ENCODE peak calls at places on chromosomes 7 and 10, in seven cellular contexts. One of them, this sample, is unnamed.

GRCh38 chr7:36280840-36281812 is 108.5 kb upstream of the ANLN start:
- DNase-seq in HepG2: no peak
- DNase-seq in NB4: peak; percentile 96
- DNase-seq in transverse colon: peak; percentile 73
- DNase-seq in breast epithelium: peak; percentile 50
- DNase-seq in prostate gland: peak; percentile 45
- DNase-seq in gastrocnemius medialis: peak; percentile 82
- DNase-seq in this sample: peak; percentile 96

GRCh38 chr7:82053453-82054032 is 283.7 kb upstream of the HGF start:
- DNase-seq in HepG2: no peak
- DNase-seq in NB4: no peak
- DNase-seq in transverse colon: no peak
- DNase-seq in breast epithelium: no peak
- DNase-seq in prostate gland: no peak
- DNase-seq in gastrocnemius medialis: no peak
- DNase-seq in this sample: no peak

GRCh38 chr10:97534746-97535367 is 36.1 kb downstream of the UBTD1 start:
- DNase-seq in HepG2: peak; percentile 44
- DNase-seq in NB4: peak; percentile 61
- DNase-seq in transverse colon: no peak
- DNase-seq in breast epithelium: no peak
- DNase-seq in prostate gland: no peak
- DNase-seq in gastrocnemius medialis: peak; percentile 46
- DNase-seq in this sample: no peak

GRCh38 chr10:130022501-130023299 is 58.6 kb upstream of the EBF3 start:
- DNase-seq in HepG2: no peak
- DNase-seq in NB4: peak; percentile 40
- DNase-seq in transverse colon: no peak
- DNase-seq in breast epithelium: no peak
- DNase-seq in prostate gland: no peak
- DNase-seq in gastrocnemius medialis: no peak
- DNase-seq in this sample: peak; percentile 75

GRCh38 chr10:89773081-89773480 is 71.7 kb downstream of the KIF20B start:
- DNase-seq in HepG2: no peak
- DNase-seq in NB4: no peak
- DNase-seq in transverse colon: no peak
- DNase-seq in breast epithelium: no peak
- DNase-seq in prostate gland: no peak
- DNase-seq in gastrocnemius medialis: no peak
- DNase-seq in this sample: no peak

GRCh38 chr10:104274762-104275721 is 6.1 kb downstream of the GSTO2 start:
- DNase-seq in HepG2: no peak
- DNase-seq in NB4: peak; percentile 49
- DNase-seq in transverse colon: peak; percentile 54
- DNase-seq in breast epithelium: no peak
- DNase-seq in prostate gland: peak; percentile 49
- DNase-seq in gastrocnemius medialis: no peak
- DNase-seq in this sample: peak; percentile 45

GRCh38 chr10:49282306-49282705 is 16.7 kb upstream of the C10orf71 start:
- DNase-seq in HepG2: no peak
- DNase-seq in NB4: no peak
- DNase-seq in transverse colon: no peak
- DNase-seq in breast epithelium: no peak
- DNase-seq in prostate gland: no peak
- DNase-seq in gastrocnemius medialis: no peak
- DNase-seq in this sample: no peak

GRCh38 chr10:110547139-110547761 is 20.2 kb upstream of the SMC3 start:
- DNase-seq in HepG2: peak; percentile 54
- DNase-seq in NB4: peak; percentile 73
- DNase-seq in transverse colon: no peak
- DNase-seq in breast epithelium: no peak
- DNase-seq in prostate gland: no peak
- DNase-seq in gastrocnemius medialis: no peak
- DNase-seq in this sample: no peak

GRCh38 chr7:49773939-49774458 is 561 bp downstream of the VWC2 start:
- DNase-seq in HepG2: no peak
- DNase-seq in NB4: no peak
- DNase-seq in transverse colon: no peak
- DNase-seq in breast epithelium: no peak
- DNase-seq in prostate gland: no peak
- DNase-seq in gastrocnemius medialis: no peak
- DNase-seq in this sample: no peak

GRCh38 chr7:35701287-35701686 is 6.4 kb upstream of the HERPUD2 start:
- DNase-seq in HepG2: no peak
- DNase-seq in NB4: no peak
- DNase-seq in transverse colon: no peak
- DNase-seq in breast epithelium: no peak
- DNase-seq in prostate gland: no peak
- DNase-seq in gastrocnemius medialis: no peak
- DNase-seq in this sample: no peak

GRCh38 chr10:126500185-126500584 is 111.9 kb upstream of the ADAM12 start:
- DNase-seq in HepG2: no peak
- DNase-seq in NB4: no peak
- DNase-seq in transverse colon: no peak
- DNase-seq in breast epithelium: no peak
- DNase-seq in prostate gland: no peak
- DNase-seq in gastrocnemius medialis: no peak
- DNase-seq in this sample: no peak

GRCh38 chr7:137751361-137752009 is 95.3 kb downstream of the DGKI start:
- DNase-seq in HepG2: no peak
- DNase-seq in NB4: no peak
- DNase-seq in transverse colon: no peak
- DNase-seq in breast epithelium: no peak
- DNase-seq in prostate gland: no peak
- DNase-seq in gastrocnemius medialis: no peak
- DNase-seq in this sample: no peak

GRCh38 chr10:4947039-4947634 is 16.1 kb upstream of the AKR1C1 start:
- DNase-seq in HepG2: peak; percentile 92
- DNase-seq in NB4: no peak
- DNase-seq in transverse colon: no peak
- DNase-seq in breast epithelium: no peak
- DNase-seq in prostate gland: no peak
- DNase-seq in gastrocnemius medialis: no peak
- DNase-seq in this sample: no peak

GRCh38 chr10:88455831-88456230 is 127.3 kb downstream of the RNLS start:
- DNase-seq in HepG2: no peak
- DNase-seq in NB4: no peak
- DNase-seq in transverse colon: no peak
- DNase-seq in breast epithelium: no peak
- DNase-seq in prostate gland: no peak
- DNase-seq in gastrocnemius medialis: no peak
- DNase-seq in this sample: no peak

GRCh38 chr7:128854396-128854795 is 8.3 kb upstream of the ATP6V1F start:
- DNase-seq in HepG2: no peak
- DNase-seq in NB4: no peak
- DNase-seq in transverse colon: no peak
- DNase-seq in breast epithelium: no peak
- DNase-seq in prostate gland: no peak
- DNase-seq in gastrocnemius medialis: no peak
- DNase-seq in this sample: no peak

GRCh38 chr10:7218974-7219373 is 191.9 kb downstream of the SFMBT2 start:
- DNase-seq in HepG2: no peak
- DNase-seq in NB4: no peak
- DNase-seq in transverse colon: no peak
- DNase-seq in breast epithelium: no peak
- DNase-seq in prostate gland: no peak
- DNase-seq in gastrocnemius medialis: no peak
- DNase-seq in this sample: no peak

GRCh38 chr7:142870575-142871259 is 14.8 kb downstream of the TRPV6 start:
- DNase-seq in HepG2: no peak
- DNase-seq in NB4: no peak
- DNase-seq in transverse colon: no peak
- DNase-seq in breast epithelium: no peak
- DNase-seq in prostate gland: no peak
- DNase-seq in gastrocnemius medialis: no peak
- DNase-seq in this sample: no peak

GRCh38 chr7:115178831-115179230 is 256.9 kb downstream of the MDFIC start:
- DNase-seq in HepG2: no peak
- DNase-seq in NB4: no peak
- DNase-seq in transverse colon: no peak
- DNase-seq in breast epithelium: no peak
- DNase-seq in prostate gland: no peak
- DNase-seq in gastrocnemius medialis: no peak
- DNase-seq in this sample: no peak

GRCh38 chr7:155808551-155809331 is 3.5 kb downstream of the SHH start:
- DNase-seq in HepG2: peak; percentile 65
- DNase-seq in NB4: peak; percentile 50
- DNase-seq in transverse colon: peak; percentile 63
- DNase-seq in breast epithelium: no peak
- DNase-seq in prostate gland: no peak
- DNase-seq in gastrocnemius medialis: no peak
- DNase-seq in this sample: no peak

GRCh38 chr10:122333037-122333436 is 41.5 kb upstream of the PLEKHA1 start:
- DNase-seq in HepG2: no peak
- DNase-seq in NB4: no peak
- DNase-seq in transverse colon: no peak
- DNase-seq in breast epithelium: no peak
- DNase-seq in prostate gland: no peak
- DNase-seq in gastrocnemius medialis: no peak
- DNase-seq in this sample: no peak

GRCh38 chr7:158353606-158354570 is 233.7 kb downstream of the PTPRN2 start:
- DNase-seq in HepG2: peak; percentile 22
- DNase-seq in NB4: peak; percentile 76
- DNase-seq in transverse colon: peak; percentile 19
- DNase-seq in breast epithelium: no peak
- DNase-seq in prostate gland: no peak
- DNase-seq in gastrocnemius medialis: no peak
- DNase-seq in this sample: peak; percentile 22

GRCh38 chr7:137443616-137444015 is 100.1 kb upstream of the PTN start:
- DNase-seq in HepG2: no peak
- DNase-seq in NB4: no peak
- DNase-seq in transverse colon: no peak
- DNase-seq in breast epithelium: no peak
- DNase-seq in prostate gland: no peak
- DNase-seq in gastrocnemius medialis: no peak
- DNase-seq in this sample: no peak

GRCh38 chr10:21084700-21085099 is 187.6 kb upstream of the NEBL start:
- DNase-seq in HepG2: no peak
- DNase-seq in NB4: no peak
- DNase-seq in transverse colon: no peak
- DNase-seq in breast epithelium: no peak
- DNase-seq in prostate gland: no peak
- DNase-seq in gastrocnemius medialis: no peak
- DNase-seq in this sample: no peak

GRCh38 chr10:63562391-63562790 is 41.2 kb downstream of the REEP3 start:
- DNase-seq in HepG2: no peak
- DNase-seq in NB4: no peak
- DNase-seq in transverse colon: no peak
- DNase-seq in breast epithelium: no peak
- DNase-seq in prostate gland: no peak
- DNase-seq in gastrocnemius medialis: no peak
- DNase-seq in this sample: no peak

GRCh38 chr10:34707656-34708055 is 107.4 kb downstream of the PARD3 start:
- DNase-seq in HepG2: no peak
- DNase-seq in NB4: no peak
- DNase-seq in transverse colon: no peak
- DNase-seq in breast epithelium: no peak
- DNase-seq in prostate gland: no peak
- DNase-seq in gastrocnemius medialis: no peak
- DNase-seq in this sample: no peak

GRCh38 chr7:98352621-98353020 is 48.3 kb downstream of the BAIAP2L1 start:
- DNase-seq in HepG2: no peak
- DNase-seq in NB4: no peak
- DNase-seq in transverse colon: no peak
- DNase-seq in breast epithelium: no peak
- DNase-seq in prostate gland: peak; percentile 17
- DNase-seq in gastrocnemius medialis: no peak
- DNase-seq in this sample: no peak

GRCh38 chr10:33945051-33945450 is 610.6 kb upstream of the NRP1 start:
- DNase-seq in HepG2: no peak
- DNase-seq in NB4: no peak
- DNase-seq in transverse colon: no peak
- DNase-seq in breast epithelium: no peak
- DNase-seq in prostate gland: no peak
- DNase-seq in gastrocnemius medialis: no peak
- DNase-seq in this sample: no peak

GRCh38 chr10:125028291-125028867 is 86.5 kb downstream of the ZRANB1 start:
- DNase-seq in HepG2: no peak
- DNase-seq in NB4: no peak
- DNase-seq in transverse colon: no peak
- DNase-seq in breast epithelium: no peak
- DNase-seq in prostate gland: no peak
- DNase-seq in gastrocnemius medialis: no peak
- DNase-seq in this sample: no peak

GRCh38 chr10:63150745-63151144 is 17.6 kb downstream of the NRBF2 start:
- DNase-seq in HepG2: no peak
- DNase-seq in NB4: no peak
- DNase-seq in transverse colon: no peak
- DNase-seq in breast epithelium: no peak
- DNase-seq in prostate gland: no peak
- DNase-seq in gastrocnemius medialis: no peak
- DNase-seq in this sample: no peak

DNA sequence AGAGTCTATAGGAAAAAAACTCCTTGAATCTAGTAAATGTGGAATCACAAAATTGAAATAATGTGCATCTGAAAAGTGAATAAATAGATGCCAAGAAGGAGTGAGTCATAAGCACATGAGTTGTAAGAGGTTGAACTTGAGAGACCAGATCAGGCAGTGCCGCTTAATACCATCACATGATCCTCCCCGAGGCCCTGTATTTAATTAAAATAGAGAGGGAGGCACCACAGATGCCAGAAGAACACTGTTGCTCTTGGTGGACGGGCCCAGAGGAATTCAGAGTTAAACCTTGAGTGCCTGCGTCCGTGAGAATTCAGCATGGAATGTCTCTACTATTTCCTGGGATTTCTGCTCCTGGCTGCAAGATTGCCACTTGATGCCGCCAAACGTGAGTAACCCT is at the start of gene GPNMB:
- DNase-seq in HepG2: no peak
- DNase-seq in NB4: no peak
- DNase-seq in transverse colon: peak; percentile 17
- DNase-seq in breast epithelium: peak; percentile 83
- DNase-seq in prostate gland: no peak
- DNase-seq in gastrocnemius medialis: peak; percentile 45
- DNase-seq in this sample: peak; percentile 66
- TF ChIP-seq POLR2A in HepG2: no peak
- TF ChIP-seq POLR2A in NB4: no peak
- TF ChIP-seq POLR2A in transverse colon: peak; percentile 58
- TF ChIP-seq POLR2A in breast epithelium: peak; percentile 62
- TF ChIP-seq POLR2A in prostate gland: peak; percentile 11
- TF ChIP-seq POLR2A in gastrocnemius medialis: no peak
- TF ChIP-seq POLR2A in this sample: no peak

GRCh38 chr7:106521541-106521940 is 139.4 kb downstream of the CCDC71L start:
- DNase-seq in HepG2: no peak
- DNase-seq in NB4: no peak
- DNase-seq in transverse colon: no peak
- DNase-seq in breast epithelium: no peak
- DNase-seq in prostate gland: no peak
- DNase-seq in gastrocnemius medialis: no peak
- DNase-seq in this sample: no peak
- TF ChIP-seq POLR2A in HepG2: no peak
- TF ChIP-seq POLR2A in NB4: no peak
- TF ChIP-seq POLR2A in transverse colon: no peak
- TF ChIP-seq POLR2A in breast epithelium: no peak
- TF ChIP-seq POLR2A in prostate gland: no peak
- TF ChIP-seq POLR2A in gastrocnemius medialis: no peak
- TF ChIP-seq POLR2A in this sample: no peak

GRCh38 chr7:21730399-21730798 is 187.6 kb downstream of the DNAH11 start:
- DNase-seq in HepG2: no peak
- DNase-seq in NB4: no peak
- DNase-seq in transverse colon: no peak
- DNase-seq in breast epithelium: no peak
- DNase-seq in prostate gland: no peak
- DNase-seq in gastrocnemius medialis: no peak
- DNase-seq in this sample: no peak
- TF ChIP-seq POLR2A in HepG2: no peak
- TF ChIP-seq POLR2A in NB4: no peak
- TF ChIP-seq POLR2A in transverse colon: no peak
- TF ChIP-seq POLR2A in breast epithelium: no peak
- TF ChIP-seq POLR2A in prostate gland: no peak
- TF ChIP-seq POLR2A in gastrocnemius medialis: no peak
- TF ChIP-seq POLR2A in this sample: no peak

GRCh38 chr7:25947669-25948516 is 204.1 kb upstream of the NFE2L3 start:
- DNase-seq in HepG2: no peak
- DNase-seq in NB4: no peak
- DNase-seq in transverse colon: no peak
- DNase-seq in breast epithelium: no peak
- DNase-seq in prostate gland: no peak
- DNase-seq in gastrocnemius medialis: no peak
- DNase-seq in this sample: no peak
- TF ChIP-seq POLR2A in HepG2: peak; percentile 40
- TF ChIP-seq POLR2A in NB4: no peak
- TF ChIP-seq POLR2A in transverse colon: no peak
- TF ChIP-seq POLR2A in breast epithelium: no peak
- TF ChIP-seq POLR2A in prostate gland: no peak
- TF ChIP-seq POLR2A in gastrocnemius medialis: no peak
- TF ChIP-seq POLR2A in this sample: no peak

This sample was measured in H54.